ENCODE peak calls at places on chromosomes 7 and 10, in four cellular contexts. One of them, this sample, is unnamed.

GRCh38 chr7:33143996-33144718 is 14.8 kb downstream of the BBS9 start:
- DNase-seq in SK-N-SH: no peak
- DNase-seq in WTC11: no peak
- DNase-seq in K562: no peak
- DNase-seq in this sample: peak

GRCh38 chr7:99644436-99644835 is 27.7 kb downstream of the ZSCAN25 start:
- DNase-seq in WTC11: no peak
- DNase-seq in K562: no peak
- DNase-seq in SK-N-SH: no peak
- DNase-seq in this sample: no peak

GRCh38 chr10:16854623-16855022 is 37.4 kb upstream of the RSU1 start:
- DNase-seq in WTC11: no peak
- DNase-seq in SK-N-SH: no peak
- DNase-seq in K562: no peak
- DNase-seq in this sample: no peak

GRCh38 chr10:132055616-132056015 is 10.1 kb upstream of the JAKMIP3 start:
- DNase-seq in WTC11: no peak
- DNase-seq in K562: no peak
- DNase-seq in SK-N-SH: no peak
- DNase-seq in this sample: no peak

GRCh38 chr7:87028636-87029035 is 30.8 kb downstream of the ELAPOR2 start:
- DNase-seq in SK-N-SH: no peak
- DNase-seq in WTC11: peak
- DNase-seq in K562: peak
- DNase-seq in this sample: no peak

GRCh38 chr7:154684651-154685563 is 318.0 kb downstream of the PAXIP1 start:
- DNase-seq in SK-N-SH: peak
- DNase-seq in K562: no peak
- DNase-seq in WTC11: no peak
- DNase-seq in this sample: no peak

GRCh38 chr10:7470371-7470770 is 59.5 kb upstream of the SFMBT2 start:
- DNase-seq in K562: no peak
- DNase-seq in WTC11: no peak
- DNase-seq in SK-N-SH: no peak
- DNase-seq in this sample: no peak

GRCh38 chr7:49670991-49671390 is 102.4 kb upstream of the VWC2 start:
- DNase-seq in WTC11: no peak
- DNase-seq in K562: no peak
- DNase-seq in SK-N-SH: no peak
- DNase-seq in this sample: no peak

GRCh38 chr10:48478980-48479811 is 125.7 kb downstream of the ARHGAP22 start:
- DNase-seq in WTC11: no peak
- DNase-seq in SK-N-SH: no peak
- DNase-seq in K562: no peak
- DNase-seq in this sample: no peak

GRCh38 chr10:121485443-121486139 is 112.7 kb downstream of the FGFR2 start:
- DNase-seq in SK-N-SH: no peak
- DNase-seq in WTC11: no peak
- DNase-seq in K562: no peak
- DNase-seq in this sample: no peak

GRCh38 chr10:92103376-92104084 is 180.0 kb downstream of the BTAF1 start:
- DNase-seq in SK-N-SH: no peak
- DNase-seq in WTC11: no peak
- DNase-seq in K562: no peak
- DNase-seq in this sample: peak

GRCh38 chr7:148982596-148983219 is 45.6 kb downstream of the PDIA4 start:
- DNase-seq in SK-N-SH: peak
- DNase-seq in WTC11: no peak
- DNase-seq in K562: no peak
- DNase-seq in this sample: no peak

GRCh38 chr10:127378628-127379027 is 170.5 kb upstream of the NPS start:
- DNase-seq in K562: no peak
- DNase-seq in WTC11: no peak
- DNase-seq in SK-N-SH: no peak
- DNase-seq in this sample: no peak

GRCh38 chr7:44884553-44885393 is 557 bp downstream of the PURB start:
- DNase-seq in K562: peak
- DNase-seq in WTC11: peak
- DNase-seq in SK-N-SH: peak
- DNase-seq in this sample: no peak

GRCh38 chr7:99001482-99002145 is 123.3 kb downstream of the TRRAP start:
- DNase-seq in K562: no peak
- DNase-seq in WTC11: no peak
- DNase-seq in SK-N-SH: no peak
- DNase-seq in this sample: no peak

GRCh38 chr10:97445357-97445721 is 467 bp downstream of the EXOSC1 start:
- DNase-seq in SK-N-SH: no peak
- DNase-seq in WTC11: no peak
- DNase-seq in K562: no peak
- DNase-seq in this sample: no peak

GRCh38 chr7:53218730-53219504 is 183.5 kb downstream of the POM121L12 start:
- DNase-seq in WTC11: peak
- DNase-seq in K562: no peak
- DNase-seq in SK-N-SH: peak
- DNase-seq in this sample: no peak

GRCh38 chr10:44864042-44864436 is 47.1 kb upstream of the TMEM72 start:
- DNase-seq in WTC11: peak
- DNase-seq in SK-N-SH: no peak
- DNase-seq in K562: no peak
- DNase-seq in this sample: no peak

GRCh38 chr10:29241925-29242324 is 46.9 kb upstream of the LYZL1 start:
- DNase-seq in K562: no peak
- DNase-seq in WTC11: no peak
- DNase-seq in SK-N-SH: no peak
- DNase-seq in this sample: no peak

GRCh38 chr10:24149640-24150039 is 59.3 kb upstream of the KIAA1217 start:
- DNase-seq in SK-N-SH: no peak
- DNase-seq in K562: no peak
- DNase-seq in WTC11: no peak
- DNase-seq in this sample: no peak

GRCh38 chr7:139679731-139680594 is 97.8 kb downstream of the HIPK2 start:
- DNase-seq in K562: no peak
- DNase-seq in SK-N-SH: no peak
- DNase-seq in WTC11: no peak
- DNase-seq in this sample: peak

GRCh38 chr10:74900297-74900696 is 73.9 kb downstream of the KAT6B start:
- DNase-seq in WTC11: no peak
- DNase-seq in K562: no peak
- DNase-seq in SK-N-SH: no peak
- DNase-seq in this sample: no peak

GRCh38 chr10:17673517-17674051 is 29.6 kb downstream of the STAM start:
- DNase-seq in K562: peak
- DNase-seq in WTC11: peak
- DNase-seq in SK-N-SH: no peak
- DNase-seq in this sample: peak

GRCh38 chr7:27182285-27182827 is 2.7 kb downstream of the HOXA11 start:
- DNase-seq in SK-N-SH: no peak
- DNase-seq in WTC11: no peak
- DNase-seq in K562: no peak
- DNase-seq in this sample: no peak

GRCh38 chr10:124414077-124414476 is 4.6 kb downstream of the OAT start:
- DNase-seq in SK-N-SH: no peak
- DNase-seq in K562: no peak
- DNase-seq in WTC11: no peak
- DNase-seq in this sample: no peak

GRCh38 chr7:52260046-52260665 is 775.3 kb upstream of the POM121L12 start:
- DNase-seq in WTC11: peak
- DNase-seq in K562: no peak
- DNase-seq in SK-N-SH: peak
- DNase-seq in this sample: no peak

GRCh38 chr10:133080683-133081040 is 7.1 kb upstream of the ADGRA1 start:
- DNase-seq in K562: no peak
- DNase-seq in WTC11: no peak
- DNase-seq in SK-N-SH: no peak
- DNase-seq in this sample: no peak

GRCh38 chr10:71638087-71638576 is 81.4 kb downstream of the C10orf105 start:
- DNase-seq in SK-N-SH: no peak
- DNase-seq in WTC11: no peak
- DNase-seq in K562: peak
- DNase-seq in this sample: peak

GRCh38 chr10:22740180-22740579 is 25.8 kb upstream of the PIP4K2A start:
- DNase-seq in K562: no peak
- DNase-seq in WTC11: no peak
- DNase-seq in SK-N-SH: no peak
- DNase-seq in this sample: peak

GRCh38 chr7:95473276-95473985 is 12.3 kb upstream of the ASB4 start:
- DNase-seq in WTC11: no peak
- DNase-seq in K562: no peak
- DNase-seq in SK-N-SH: no peak
- DNase-seq in this sample: no peak

GRCh38 chr7:106791526-106791925 is 73.6 kb upstream of the PIK3CG start:
- DNase-seq in SK-N-SH: no peak
- DNase-seq in K562: no peak
- DNase-seq in WTC11: no peak
- DNase-seq in this sample: no peak

GRCh38 chr7:77877800-77878199 is 79.2 kb downstream of the PHTF2 start:
- DNase-seq in K562: no peak
- DNase-seq in WTC11: no peak
- DNase-seq in SK-N-SH: no peak
- DNase-seq in this sample: no peak

GRCh38 chr7:77878500-77878899 is 79.9 kb downstream of the PHTF2 start:
- DNase-seq in SK-N-SH: no peak
- DNase-seq in WTC11: no peak
- DNase-seq in K562: no peak
- DNase-seq in this sample: no peak
- TF ChIP-seq FOXJ3 in SK-N-SH: no peak
- TF ChIP-seq FOXJ3 in WTC11: no peak
- TF ChIP-seq FOXJ3 in K562: no peak
- TF ChIP-seq FOXJ3 in this sample: no peak

GRCh38 chr7:7779888-7780287 is 61.5 kb upstream of the RPA3 start:
- DNase-seq in SK-N-SH: no peak
- DNase-seq in K562: no peak
- DNase-seq in WTC11: no peak
- DNase-seq in this sample: no peak
- TF ChIP-seq FOXJ3 in SK-N-SH: no peak
- TF ChIP-seq FOXJ3 in K562: no peak
- TF ChIP-seq FOXJ3 in WTC11: no peak
- TF ChIP-seq FOXJ3 in this sample: no peak

GRCh38 chr10:58963101-58963534 is 213.3 kb upstream of the PHYHIPL start:
- DNase-seq in SK-N-SH: no peak
- DNase-seq in WTC11: peak
- DNase-seq in K562: no peak
- DNase-seq in this sample: peak
- TF ChIP-seq FOXJ3 in SK-N-SH: no peak
- TF ChIP-seq FOXJ3 in WTC11: no peak
- TF ChIP-seq FOXJ3 in K562: no peak
- TF ChIP-seq FOXJ3 in this sample: no peak

GRCh38 chr7:141702047-141702567 is at the start of gene DENND11:
- DNase-seq in WTC11: peak
- DNase-seq in K562: peak
- DNase-seq in SK-N-SH: peak
- DNase-seq in this sample: no peak
- TF ChIP-seq FOXJ3 in WTC11: no peak
- TF ChIP-seq FOXJ3 in K562: no peak
- TF ChIP-seq FOXJ3 in SK-N-SH: no peak
- TF ChIP-seq FOXJ3 in this sample: no peak

DNA sequence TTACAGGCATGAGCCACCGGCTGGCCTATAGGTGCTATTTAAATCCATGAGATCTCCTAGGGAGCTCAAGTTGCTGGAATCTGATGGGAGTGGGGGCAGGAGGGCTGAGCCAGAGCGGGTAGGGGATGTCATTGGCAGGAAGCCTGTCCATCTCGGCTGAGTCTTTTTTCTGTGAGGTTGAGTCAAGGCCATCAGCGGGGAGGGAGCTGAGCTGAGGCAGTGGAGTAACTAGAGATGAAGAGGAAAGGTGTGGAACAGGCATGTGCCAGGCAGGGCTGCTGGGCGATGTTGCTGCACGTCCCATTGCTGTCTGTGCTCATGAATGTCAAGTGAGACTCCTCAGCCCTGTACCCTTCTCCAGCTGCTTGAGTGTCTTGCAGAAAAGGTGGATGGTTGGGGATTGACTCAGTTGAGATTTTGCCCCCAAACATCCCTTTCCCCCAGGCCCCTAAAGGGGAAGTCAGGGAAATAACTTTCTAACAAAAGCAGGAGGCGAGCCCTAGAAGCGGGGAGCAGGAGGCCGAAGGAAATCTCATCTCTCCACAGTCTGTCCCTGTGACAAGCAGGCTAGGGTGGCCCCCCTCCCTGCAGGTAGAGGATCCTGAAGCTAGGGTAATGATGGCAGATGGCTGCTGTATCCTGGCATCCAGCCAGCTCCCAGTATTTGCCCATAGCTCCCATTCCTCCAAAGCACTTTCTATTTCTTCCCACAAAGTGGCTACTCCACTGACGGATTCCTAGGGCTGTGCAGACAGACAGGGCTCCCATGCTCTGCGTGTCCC is 5.4 kb downstream of the ATP6V1F start:
- DNase-seq in WTC11: no peak
- DNase-seq in SK-N-SH: peak
- DNase-seq in K562: no peak
- DNase-seq in this sample: no peak
- TF ChIP-seq FOXJ3 in WTC11: no peak
- TF ChIP-seq FOXJ3 in SK-N-SH: no peak
- TF ChIP-seq FOXJ3 in K562: no peak
- TF ChIP-seq FOXJ3 in this sample: no peak